ENCODE peak calls at places on chromosomes 16 and 17, in five cellular contexts. O is skeletal muscle cell; W is H7; V is GM19239; K is stimulated activated CD4-positive, alpha-beta T cell treated with anti-CD3 and anti-CD28 coated beads, Interleukin-4, amount 100 ng/mL, for 4 hours. Y is an unnamed sample.

GRCh38 chr17:28228109-28228840 is 90.7 kb upstream of the TMEM97 start:
- DNase-seq in O (no peak), W (peak), V (no peak), K (no peak), Y (no peak)

GRCh38 chr16:80557037-80557436 is 16.2 kb downstream of the DYNLRB2 start:
- DNase-seq in O (no peak), W (no peak), V (no peak), K (no peak), Y (no peak)

GRCh38 chr17:5973410-5973809 is 96.8 kb upstream of the WSCD1 start:
- DNase-seq in O (no peak), W (no peak), V (no peak), K (no peak), Y (no peak)

GRCh38 chr16:85569615-85570212 is 43.4 kb upstream of the GSE1 start:
- DNase-seq in O (peak), W (peak), V (peak), K (peak), Y (peak)

GRCh38 chr16:23317266-23317661 is 15.2 kb downstream of the SCNN1B start:
- DNase-seq in O (no peak), W (no peak), V (no peak), K (no peak), Y (no peak)

GRCh38 chr16:11391576-11391975 is 46.3 kb downstream of the RMI2 start:
- DNase-seq in O (no peak), W (peak), V (no peak), K (no peak), Y (no peak)

GRCh38 chr17:1939979-1940809 is 84.9 kb downstream of the RTN4RL1 start:
- DNase-seq in O (peak), W (peak), V (no peak), K (no peak), Y (no peak)

GRCh38 chr16:11321662-11322061 is 23.6 kb upstream of the RMI2 start:
- DNase-seq in O (no peak), W (no peak), V (no peak), K (no peak), Y (no peak)

GRCh38 chr17:48037036-48037881 is at the start of gene COPZ2:
- DNase-seq in O (no peak), W (peak), V (peak), K (peak), Y (peak)

GRCh38 chr17:83173997-83174858 is 94.8 kb downstream of the METRNL start:
- DNase-seq in O (peak), W (no peak), V (peak), K (no peak), Y (peak)

GRCh38 chr17:8360260-8360659 is 16.2 kb downstream of the KRABD2 start:
- DNase-seq in O (no peak), W (no peak), V (no peak), K (no peak), Y (no peak)

GRCh38 chr17:850828-851759 is 68.9 kb downstream of the MRM3 start:
- DNase-seq in O (peak), W (no peak), V (no peak), K (no peak), Y (no peak)

GRCh38 chr17:16515933-16516332 is 23.9 kb upstream of the LRRC75A start:
- DNase-seq in O (no peak), W (no peak), V (no peak), K (no peak), Y (no peak)

GRCh38 chr17:32795339-32795979 is 81.5 kb downstream of the MYO1D start:
- DNase-seq in O (no peak), W (no peak), V (no peak), K (no peak), Y (no peak)

GRCh38 chr17:74478369-74479100 is 12.1 kb downstream of the CD300A start:
- DNase-seq in O (no peak), W (peak), V (no peak), K (peak), Y (no peak)

GRCh38 chr16:67563708-67564468 is 1.6 kb downstream of the CTCF start:
- DNase-seq in O (no peak), W (peak), V (no peak), K (no peak), Y (no peak)

GRCh38 chr16:71295950-71296349 is 6.7 kb upstream of the CMTR2 start:
- DNase-seq in O (no peak), W (no peak), V (no peak), K (no peak), Y (no peak)

GRCh38 chr16:30533146-30533522 is 1.5 kb downstream of the ZNF747 start:
- DNase-seq in O (no peak), W (no peak), V (no peak), K (no peak), Y (no peak)

GRCh38 chr16:89024546-89024945 is 47.5 kb upstream of the CBFA2T3 start:
- DNase-seq in O (no peak), W (no peak), V (no peak), K (no peak), Y (no peak)

GRCh38 chr17:74427048-74427762 is 4.7 kb upstream of the GPRC5C start:
- DNase-seq in O (no peak), W (peak), V (no peak), K (no peak), Y (no peak)

GRCh38 chr17:63405741-63406261 is 40.3 kb downstream of the CYB561 start:
- DNase-seq in O (peak), W (no peak), V (no peak), K (no peak), Y (no peak)

Y was measured in GM12892.